ENCODE peak calls at places on chromosomes 5 and 9, in eight cellular contexts. One of them, this sample, is unnamed.

GRCh38 chr5:36152324-36153298 is 700 bp downstream of the SKP2 start:
- DNase-seq in germinal center: peak
- DNase-seq in KBM-7: no peak
- DNase-seq in renal cortical epithelial cell: peak
- DNase-seq in adipocyte: peak
- DNase-seq in NAMALWA: no peak
- DNase-seq in bronchial epithelial cell: peak
- DNase-seq in Ammon's horn: no peak
- DNase-seq in this sample: peak

GRCh38 chr9:17018540-17019196 is 116.2 kb upstream of the CNTLN start:
- DNase-seq in germinal center: no peak
- DNase-seq in KBM-7: no peak
- DNase-seq in renal cortical epithelial cell: no peak
- DNase-seq in adipocyte: no peak
- DNase-seq in NAMALWA: no peak
- DNase-seq in bronchial epithelial cell: peak
- DNase-seq in Ammon's horn: no peak
- DNase-seq in this sample: no peak

GRCh38 chr5:17305964-17306725 is 88.7 kb downstream of the BASP1 start:
- DNase-seq in germinal center: no peak
- DNase-seq in KBM-7: no peak
- DNase-seq in renal cortical epithelial cell: peak
- DNase-seq in adipocyte: peak
- DNase-seq in NAMALWA: no peak
- DNase-seq in bronchial epithelial cell: peak
- DNase-seq in Ammon's horn: no peak
- DNase-seq in this sample: no peak

GRCh38 chr5:13348568-13348967 is 595.9 kb downstream of the DNAH5 start:
- DNase-seq in germinal center: no peak
- DNase-seq in KBM-7: no peak
- DNase-seq in renal cortical epithelial cell: no peak
- DNase-seq in adipocyte: no peak
- DNase-seq in NAMALWA: no peak
- DNase-seq in bronchial epithelial cell: peak
- DNase-seq in Ammon's horn: no peak
- DNase-seq in this sample: no peak

GRCh38 chr5:167057665-167058064 is 1233.8 kb upstream of the WWC1 start:
- DNase-seq in germinal center: no peak
- DNase-seq in KBM-7: no peak
- DNase-seq in renal cortical epithelial cell: no peak
- DNase-seq in adipocyte: no peak
- DNase-seq in NAMALWA: no peak
- DNase-seq in bronchial epithelial cell: no peak
- DNase-seq in Ammon's horn: no peak
- DNase-seq in this sample: no peak

GRCh38 chr5:75667586-75667985 is 49.7 kb downstream of the POC5 start:
- DNase-seq in germinal center: no peak
- DNase-seq in KBM-7: no peak
- DNase-seq in renal cortical epithelial cell: no peak
- DNase-seq in adipocyte: no peak
- DNase-seq in NAMALWA: no peak
- DNase-seq in bronchial epithelial cell: no peak
- DNase-seq in Ammon's horn: no peak
- DNase-seq in this sample: peak

GRCh38 chr9:36298566-36298965 is 40.3 kb upstream of the GNE start:
- DNase-seq in germinal center: no peak
- DNase-seq in KBM-7: no peak
- DNase-seq in renal cortical epithelial cell: peak
- DNase-seq in adipocyte: no peak
- DNase-seq in NAMALWA: no peak
- DNase-seq in bronchial epithelial cell: no peak
- DNase-seq in Ammon's horn: no peak
- DNase-seq in this sample: no peak

GRCh38 chr5:137486707-137487106 is 12.4 kb downstream of the SPOCK1 start:
- DNase-seq in germinal center: no peak
- DNase-seq in KBM-7: no peak
- DNase-seq in renal cortical epithelial cell: peak
- DNase-seq in adipocyte: peak
- DNase-seq in NAMALWA: no peak
- DNase-seq in bronchial epithelial cell: peak
- DNase-seq in Ammon's horn: no peak
- DNase-seq in this sample: no peak

GRCh38 chr9:133782157-133783130 is 44.3 kb upstream of the SARDH start:
- DNase-seq in germinal center: peak
- DNase-seq in KBM-7: peak
- DNase-seq in renal cortical epithelial cell: peak
- DNase-seq in adipocyte: peak
- DNase-seq in NAMALWA: peak
- DNase-seq in bronchial epithelial cell: peak
- DNase-seq in Ammon's horn: peak
- DNase-seq in this sample: peak

GRCh38 chr5:54753034-54753433 is 232.4 kb downstream of the ESM1 start:
- DNase-seq in germinal center: peak
- DNase-seq in KBM-7: peak
- DNase-seq in renal cortical epithelial cell: peak
- DNase-seq in adipocyte: peak
- DNase-seq in NAMALWA: peak
- DNase-seq in bronchial epithelial cell: peak
- DNase-seq in Ammon's horn: peak
- DNase-seq in this sample: peak

This sample was measured in Kasumi-1.